ENCODE peak calls at places on chromosomes 1 and 21, in five cellular contexts. B is spleen, E is adrenal gland, W is body of pancreas, A is breast epithelium. Z is an unnamed sample.
A peak's percentile ranks its signal among the peaks of the same experiment; 100 is the strongest.

GRCh38 chr1:57327946-57328345 is 95.9 kb downstream of the DAB1 start:
- DNase-seq in B (no peak), E (no peak), W (no peak), A (no peak), Z (no peak)

GRCh38 chr21:43277481-43278351 is 108.9 kb downstream of the CRYAA start:
- DNase-seq in B (peak; percentile 69), E (no peak), W (no peak), A (no peak), Z (no peak)

GRCh38 chr1:244049142-244049968 is 1.7 kb upstream of the ZBTB18 start:
- DNase-seq in B (peak; percentile 94), E (peak; percentile 60), W (peak; percentile 73), A (no peak), Z (no peak)

GRCh38 chr1:197776348-197777082 is 1.2 kb upstream of the DENND1B start:
- DNase-seq in B (no peak), E (no peak), W (no peak), A (no peak), Z (no peak)

GRCh38 chr1:67336157-67336556 is 28.5 kb downstream of the IL12RB2 start:
- DNase-seq in B (no peak), E (no peak), W (no peak), A (no peak), Z (no peak)

GRCh38 chr21:34989337-34990151 is 59.6 kb downstream of the RUNX1 start:
- DNase-seq in B (no peak), E (no peak), W (no peak), A (no peak), Z (no peak)

GRCh38 chr1:77514871-77515776 is 167.3 kb downstream of the ZZZ3 start:
- DNase-seq in B (no peak), E (no peak), W (no peak), A (no peak), Z (no peak)

GRCh38 chr1:184635347-184636155 is 119.1 kb downstream of the EDEM3 start:
- DNase-seq in B (no peak), E (no peak), W (no peak), A (no peak), Z (no peak)

GRCh38 chr1:188237573-188238353 is 1409.0 kb downstream of the PLA2G4A start:
- DNase-seq in B (no peak), E (no peak), W (no peak), A (no peak), Z (no peak)

GRCh38 chr21:39073063-39073462 is 110.2 kb downstream of the PSMG1 start:
- DNase-seq in B (no peak), E (no peak), W (no peak), A (no peak), Z (no peak)

GRCh38 chr21:39073717-39074116 is 109.5 kb downstream of the PSMG1 start:
- DNase-seq in B (no peak), E (no peak), W (no peak), A (no peak), Z (no peak)

GRCh38 chr21:39074508-39074907 is 108.7 kb downstream of the PSMG1 start:
- DNase-seq in B (no peak), E (no peak), W (no peak), A (no peak), Z (no peak)

GRCh38 chr21:39072468-39072867 is 110.8 kb downstream of the PSMG1 start:
- DNase-seq in B (no peak), E (no peak), W (no peak), A (no peak), Z (no peak)

DNA sequence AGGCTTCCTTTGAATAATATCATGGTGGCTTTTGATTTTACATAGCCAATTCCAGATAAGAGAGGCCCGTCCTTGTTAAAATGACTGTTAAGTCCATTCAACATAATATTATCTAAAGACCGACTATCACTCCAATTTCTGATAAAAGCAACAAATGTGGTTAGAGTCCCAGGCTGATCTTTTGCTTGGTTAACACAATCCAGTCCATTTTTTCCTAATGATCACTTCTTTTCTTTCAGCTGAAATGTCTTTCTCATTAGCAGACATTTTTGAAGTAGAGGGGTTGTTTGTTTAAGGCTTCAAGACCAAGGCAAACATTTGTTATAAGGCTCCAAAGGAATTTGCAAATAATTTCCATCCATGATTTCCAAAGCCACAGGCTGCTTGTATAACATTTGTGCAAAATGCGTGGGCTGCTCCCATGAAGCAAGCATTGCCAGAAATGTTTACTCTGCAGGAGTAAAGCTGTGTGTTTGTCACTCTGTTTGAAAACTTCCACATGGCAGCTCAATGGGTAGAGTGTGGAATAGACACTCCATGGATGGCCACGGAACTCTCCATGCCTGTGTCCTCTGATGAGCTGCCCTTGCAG is 111.5 kb downstream of the PSMG1 start:
- DNase-seq in B (no peak), E (no peak), W (no peak), A (no peak), Z (no peak)
- TF ChIP-seq POLR2A in B (no peak), E (no peak), W (no peak), A (no peak), Z (no peak)

GRCh38 chr1:207807395-207808321 is 55.8 kb downstream of the CD46 start:
- DNase-seq in B (no peak), E (no peak), W (peak; percentile 72), A (no peak), Z (peak; percentile 70)
- TF ChIP-seq POLR2A in B (no peak), E (no peak), W (no peak), A (no peak), Z (no peak)

DNA sequence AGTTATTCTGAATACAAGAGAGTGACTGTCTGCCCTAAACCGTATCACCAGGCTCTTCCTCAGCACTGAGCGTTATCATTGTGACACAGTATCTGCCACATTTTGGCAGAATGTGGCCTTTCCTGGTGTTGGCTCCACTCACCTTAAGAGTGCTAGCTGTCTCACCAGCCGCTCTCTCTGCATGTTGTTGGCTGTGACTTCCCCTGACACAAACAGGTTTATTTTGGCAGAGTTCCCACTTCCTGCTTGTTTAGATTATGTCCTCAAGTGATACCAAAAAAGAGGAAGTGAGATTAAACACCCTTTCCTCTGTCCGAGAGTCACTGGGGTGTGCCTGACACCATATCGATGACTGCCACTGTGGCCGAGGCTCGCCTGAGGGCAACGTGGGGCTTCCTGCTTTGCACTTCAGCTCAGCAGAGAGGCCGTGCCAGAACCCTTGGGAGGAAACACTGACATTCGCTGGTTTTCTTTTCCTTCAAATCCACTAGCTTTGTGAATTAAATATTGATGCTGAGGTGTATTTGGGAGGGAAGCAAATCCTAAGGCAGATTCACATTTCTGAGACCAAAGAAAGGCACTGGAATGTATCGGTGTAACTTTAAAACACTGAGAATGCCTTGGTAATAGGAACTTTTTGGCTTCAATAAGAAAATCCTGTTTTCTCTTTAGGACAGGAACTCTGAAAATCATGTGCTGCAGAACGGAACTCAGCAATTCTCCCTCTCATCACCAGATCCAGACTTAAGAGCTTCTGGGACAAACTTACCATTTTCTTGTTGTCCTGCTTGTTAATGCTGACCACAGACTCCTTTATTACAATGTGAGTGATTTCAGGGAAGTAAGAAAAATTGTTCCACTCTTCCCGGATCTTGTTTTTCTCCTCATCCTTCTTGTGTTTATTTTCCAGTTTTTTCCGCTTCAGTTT is 102.1 kb downstream of the JAK1 start:
- DNase-seq in B (peak; percentile 96), E (peak; percentile 45), W (peak; percentile 36), A (no peak), Z (peak; percentile 61)
- TF ChIP-seq POLR2A in B (no peak), E (no peak), W (no peak), A (no peak), Z (no peak)

GRCh38 chr1:158998781-158999161 is 10.9 kb upstream of the IFI16 start:
- DNase-seq in B (peak; percentile 76), E (peak; percentile 54), W (peak; percentile 39), A (no peak), Z (no peak)
- TF ChIP-seq POLR2A in B (no peak), E (no peak), W (no peak), A (no peak), Z (no peak)

DNA sequence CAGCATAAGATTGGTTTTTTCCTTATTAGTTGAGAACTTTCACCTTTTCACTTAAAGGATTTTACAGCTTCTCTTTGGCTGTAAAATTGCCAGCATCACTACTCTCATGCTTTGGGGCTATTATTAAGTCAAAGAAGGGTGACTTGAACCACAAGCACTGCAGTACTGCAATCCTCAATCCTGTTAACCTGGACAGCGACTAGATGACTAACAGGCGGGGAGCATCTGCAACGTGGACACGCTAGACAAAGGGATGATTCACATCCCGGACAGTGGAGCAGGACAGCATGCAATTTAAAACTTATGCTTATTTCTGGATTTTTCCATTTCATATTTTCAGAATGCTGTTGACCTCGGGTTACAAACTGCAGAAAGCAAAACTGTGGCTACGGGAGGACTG is 8.1 kb downstream of the ARV1 start:
- DNase-seq in B (no peak), E (peak; percentile 26), W (no peak), A (no peak), Z (no peak)
- TF ChIP-seq POLR2A in B (no peak), E (no peak), W (no peak), A (no peak), Z (no peak)

DNA sequence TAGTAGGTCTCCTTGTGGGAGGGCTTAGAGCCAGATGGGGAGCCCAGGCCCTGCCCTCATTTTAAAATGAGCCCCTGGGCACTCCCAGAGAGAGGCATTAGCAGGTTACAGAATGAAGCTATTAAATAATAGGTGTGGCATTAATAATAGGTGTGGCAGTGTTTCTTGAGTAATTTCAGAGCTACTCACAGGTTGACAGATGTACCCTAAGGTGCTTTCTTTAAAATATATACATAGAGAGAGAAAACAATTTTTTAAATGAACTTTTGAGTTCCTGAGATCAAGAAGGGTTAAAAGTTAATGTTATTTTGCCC is 1.2 kb downstream of the EEIG2 start:
- DNase-seq in B (no peak), E (no peak), W (no peak), A (no peak), Z (no peak)
- TF ChIP-seq POLR2A in B (no peak), E (no peak), W (no peak), A (no peak), Z (no peak)

DNA sequence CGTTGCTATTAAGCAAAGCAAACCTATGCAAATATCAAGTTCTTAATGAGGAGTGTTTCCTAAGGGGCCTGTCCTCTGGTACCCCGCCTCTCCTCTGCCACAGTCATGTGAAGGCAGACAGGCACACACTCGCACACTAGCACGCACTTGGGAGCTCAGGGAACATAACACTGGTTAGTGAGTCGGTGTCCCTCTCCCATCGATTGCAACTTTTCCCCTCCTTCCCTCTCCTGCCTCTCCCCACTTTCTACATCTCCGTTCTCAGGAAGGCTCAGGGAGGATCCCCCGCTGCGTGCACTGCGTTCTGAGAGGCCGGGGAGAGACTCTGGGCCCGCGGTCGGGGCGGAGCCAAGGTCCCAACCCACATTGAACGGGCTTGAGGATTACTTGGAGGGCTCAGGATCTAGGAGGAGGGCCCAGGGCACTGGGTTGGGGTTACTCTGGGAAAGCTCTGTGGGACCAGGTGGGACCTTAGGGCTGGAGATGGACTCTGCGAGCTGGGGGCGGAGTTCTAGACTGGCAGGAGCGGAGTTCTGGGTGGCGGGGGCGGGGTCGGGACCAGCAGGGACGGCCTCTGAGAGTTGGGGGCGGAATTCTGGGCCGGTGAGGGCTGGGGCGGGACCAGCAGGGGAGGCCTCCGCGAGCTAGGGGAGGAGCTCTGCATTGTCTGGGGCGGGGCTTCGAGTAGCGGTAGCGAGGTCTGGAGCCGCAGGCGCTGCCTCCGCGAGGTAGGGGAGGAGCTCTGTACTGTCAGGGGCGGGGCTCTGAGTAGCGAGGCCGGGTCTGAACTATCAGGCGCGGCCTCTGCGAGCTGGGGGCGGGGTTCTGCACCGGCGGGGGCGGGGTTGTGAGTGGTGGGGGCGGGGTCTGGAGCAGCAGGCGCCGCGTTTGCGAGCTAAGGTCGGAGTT is 533 bp upstream of the LEPR start:
- DNase-seq in B (peak; percentile 100), E (peak; percentile 99), W (peak; percentile 99), A (peak; percentile 97), Z (peak; percentile 99)
- TF ChIP-seq POLR2A in B (no peak), E (peak; percentile 67), W (peak; percentile 48), A (no peak), Z (no peak)

DNA sequence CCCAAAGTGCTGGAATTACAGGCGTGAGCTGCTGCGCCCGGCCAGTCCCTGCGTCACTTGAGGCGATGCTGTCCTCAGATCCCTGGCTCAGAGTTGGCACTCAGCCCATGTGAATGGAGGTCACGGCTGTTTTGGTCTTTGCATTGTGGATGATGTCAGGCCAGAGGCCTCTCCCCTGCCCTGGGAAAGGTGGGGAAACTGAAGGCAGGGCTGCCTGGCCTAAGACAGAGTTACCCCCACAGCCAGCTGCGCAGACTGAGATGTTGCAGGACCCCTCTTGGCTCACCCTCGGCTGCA is 821 bp downstream of the MASP2 start:
- DNase-seq in B (no peak), E (no peak), W (no peak), A (no peak), Z (no peak)
- TF ChIP-seq POLR2A in B (no peak), E (no peak), W (no peak), A (no peak), Z (no peak)